ENCODE peak calls at places on chromosomes 13 and 19, in five cellular contexts. U is T follicular helper cell, D is ELR, I is GOT3, Y is cardiac fibroblast. K is an unnamed sample.

GRCh38 chr13:42658019-42658418 is 84.1 kb downstream of the TNFSF11 start:
- DNase-seq in U (no peak), I (no peak), Y (no peak), D (no peak), K (no peak)

GRCh38 chr19:756232-756631 is 5.3 kb downstream of the MISP start:
- DNase-seq in U (no peak), I (no peak), D (peak), Y (peak), K (peak)

GRCh38 chr13:110284809-110285519 is 22.0 kb downstream of the COL4A1 start:
- DNase-seq in I (no peak), Y (peak), D (peak), U (no peak), K (peak)

GRCh38 chr13:79919109-79919508 is 421.8 kb downstream of the SPRY2 start:
- DNase-seq in D (no peak), U (no peak), Y (no peak), I (no peak), K (no peak)

GRCh38 chr19:45307361-45307760 is 15.3 kb downstream of the CKM start:
- DNase-seq in Y (no peak), I (no peak), D (no peak), U (no peak), K (no peak)

GRCh38 chr13:24683370-24683769 is 3.2 kb downstream of the ATP12A start:
- DNase-seq in Y (no peak), I (no peak), D (no peak), U (no peak), K (no peak)

GRCh38 chr19:3893509-3894179 is 13.2 kb downstream of the ATCAY start:
- DNase-seq in Y (no peak), U (no peak), I (no peak), D (no peak), K (no peak)

GRCh38 chr19:38657633-38658222 is 10.3 kb downstream of the ACTN4 start:
- DNase-seq in D (peak), I (peak), U (no peak), Y (peak), K (peak)

GRCh38 chr19:18153555-18154134 is 682 bp downstream of the PIK3R2 start:
- DNase-seq in Y (no peak), U (peak), D (peak), I (no peak), K (no peak)

GRCh38 chr13:98556968-98557591 is 19.8 kb downstream of the STK24 start:
- DNase-seq in D (peak), U (no peak), I (no peak), Y (no peak), K (no peak)

GRCh38 chr19:51121257-51121656 is 3.4 kb upstream of the SIGLEC9 start:
- DNase-seq in U (no peak), D (no peak), Y (no peak), I (no peak), K (no peak)

GRCh38 chr19:19423322-19423721 is 17.8 kb downstream of the GATAD2A start:
- DNase-seq in Y (no peak), U (no peak), D (no peak), I (no peak), K (no peak)

GRCh38 chr13:59398661-59399060 is 765.1 kb downstream of the DIAPH3 start:
- DNase-seq in U (no peak), D (no peak), Y (no peak), I (no peak), K (no peak)

GRCh38 chr13:105991622-105992254 is 543.7 kb downstream of the EFNB2 start:
- DNase-seq in U (no peak), Y (peak), D (peak), I (no peak), K (peak)

GRCh38 chr19:10510301-10510802 is 6.9 kb downstream of the S1PR5 start:
- DNase-seq in Y (peak), U (peak), I (no peak), D (peak), K (peak)

GRCh38 chr13:41746259-41746658 is 214.7 kb downstream of the VWA8 start:
- DNase-seq in Y (peak), D (peak), I (no peak), U (no peak), K (peak)

GRCh38 chr13:73967397-73968165 is 166.6 kb downstream of the KLF12 start:
- DNase-seq in D (no peak), Y (no peak), U (no peak), I (no peak), K (no peak)

GRCh38 chr19:33622809-33623511 is 1.2 kb downstream of the CHST8 start:
- DNase-seq in D (no peak), I (no peak), U (no peak), Y (peak), K (no peak)

GRCh38 chr13:25171517-25172302 is at the start of gene AMER2:
- DNase-seq in I (no peak), D (no peak), Y (peak), U (no peak), K (no peak)